ENCODE peak calls at places on chromosomes 11 and 22, in eight cellular contexts. R is KG1, E is NCI-H460, V is mesothelial cell of epicardium, H is NCI-H524 treated with DMSO at 0.1 percent for 48 hours, C is AG08395, P is endothelial cell, T is cardiac fibroblast. D is an unnamed sample.

GRCh38 chr11:3203221-3204043 is 15.2 kb downstream of the MRGPRG start:
- DNase-seq in R (no peak), E (no peak), V (no peak), H (no peak), C (no peak), P (no peak), T (peak), D (no peak)

GRCh38 chr11:4025957-4026324 is 68.7 kb upstream of the RRM1 start:
- DNase-seq in R (no peak), E (no peak), V (no peak), H (no peak), C (peak), P (no peak), T (peak), D (peak)

GRCh38 chr11:22192289-22192641 is 620 bp upstream of the ANO5 start:
- DNase-seq in R (no peak), E (no peak), V (no peak), H (no peak), C (no peak), P (peak), T (no peak), D (no peak)

GRCh38 chr11:130945945-130946344 is 29.7 kb upstream of the SNX19 start:
- DNase-seq in R (no peak), E (no peak), V (no peak), H (no peak), C (peak), P (no peak), T (peak), D (no peak)

GRCh38 chr11:61510178-61510979 is 1.8 kb downstream of the LRRC10B start:
- DNase-seq in R (no peak), E (no peak), V (no peak), H (no peak), C (no peak), P (no peak), T (no peak), D (no peak)

GRCh38 chr11:64226507-64227051 is 505 bp downstream of the NUDT22 start:
- DNase-seq in R (peak), E (no peak), V (no peak), H (peak), C (no peak), P (no peak), T (no peak), D (no peak)

GRCh38 chr11:43879789-43880639 is 617 bp upstream of the ALKBH3 start:
- DNase-seq in R (no peak), E (no peak), V (no peak), H (no peak), C (no peak), P (no peak), T (no peak), D (no peak)

GRCh38 chr11:61716478-61717285 is 35.8 kb upstream of the MYRF start:
- DNase-seq in R (no peak), E (no peak), V (no peak), H (no peak), C (no peak), P (no peak), T (no peak), D (no peak)

GRCh38 chr11:9941991-9942390 is 278.1 kb downstream of the SWAP70 start:
- DNase-seq in R (no peak), E (no peak), V (no peak), H (no peak), C (no peak), P (no peak), T (no peak), D (no peak)

GRCh38 chr22:50399751-50400331 is 56.7 kb downstream of the PPP6R2 start:
- DNase-seq in R (no peak), E (peak), V (no peak), H (no peak), C (peak), P (peak), T (peak), D (peak)